ENCODE peak calls at places on chromosomes 3 and 15, in nine cellular contexts. O is stomach, Y is psoas muscle, I is tibial artery, U is heart right ventricle, F is endodermal cell, C is osteocyte, K is nephron progenitor cell, W is choroid plexus epithelial cell. E is an unnamed sample.

GRCh38 chr15:95459288-95459687 is 871.2 kb upstream of the NR2F2 start:
- DNase-seq in O (no peak), Y (no peak), I (no peak), U (no peak), F (no peak), C (no peak), K (no peak), W (peak), E (no peak)

GRCh38 chr3:12695112-12695511 is 31.2 kb upstream of the RAF1 start:
- DNase-seq in O (no peak), Y (no peak), I (no peak), U (no peak), F (no peak), C (no peak), K (no peak), W (no peak), E (no peak)

GRCh38 chr15:85030301-85031049 is 48.8 kb downstream of the PDE8A start:
- DNase-seq in O (no peak), Y (no peak), I (no peak), U (no peak), F (no peak), C (no peak), K (no peak), W (peak), E (peak)

GRCh38 chr3:71690222-71690821 is 34.9 kb downstream of the EIF4E3 start:
- DNase-seq in O (no peak), Y (no peak), I (no peak), U (no peak), F (no peak), C (no peak), K (no peak), W (peak), E (no peak)

GRCh38 chr3:152870027-152870426 is 35.1 kb downstream of the P2RY1 start:
- DNase-seq in O (no peak), Y (no peak), I (no peak), U (no peak), F (no peak), C (no peak), K (no peak), W (no peak), E (no peak)

GRCh38 chr15:58179206-58179605 is 41.0 kb downstream of the AQP9 start:
- DNase-seq in O (no peak), Y (no peak), I (no peak), U (no peak), F (no peak), C (no peak), K (no peak), W (no peak), E (no peak)

GRCh38 chr15:76994971-76995945 is at the start of gene PSTPIP1:
- DNase-seq in O (peak), Y (no peak), I (peak), U (peak), F (peak), C (no peak), K (no peak), W (no peak), E (peak)

GRCh38 chr3:171712168-171712938 is 97.9 kb downstream of the PLD1 start:
- DNase-seq in O (no peak), Y (no peak), I (no peak), U (no peak), F (no peak), C (no peak), K (no peak), W (peak), E (no peak)

GRCh38 chr3:127422663-127423375 is 135.0 kb upstream of the PRR20G start:
- DNase-seq in O (no peak), Y (no peak), I (peak), U (no peak), F (peak), C (peak), K (no peak), W (no peak), E (no peak)

GRCh38 chr3:108130705-108131104 is 39.9 kb upstream of the CD47 start:
- DNase-seq in O (no peak), Y (no peak), I (no peak), U (no peak), F (no peak), C (no peak), K (no peak), W (peak), E (no peak)

GRCh38 chr15:67135494-67135893 is 70.1 kb downstream of the SMAD3 start:
- DNase-seq in O (no peak), Y (no peak), I (peak), U (no peak), F (peak), C (no peak), K (no peak), W (peak), E (no peak)

GRCh38 chr3:120469440-120470415 is 18.9 kb upstream of the FSTL1 start:
- DNase-seq in O (no peak), Y (no peak), I (no peak), U (peak), F (peak), C (no peak), K (no peak), W (peak), E (no peak)

GRCh38 chr3:143234521-143234920 is 115.0 kb downstream of the CHST2 start:
- DNase-seq in O (no peak), Y (no peak), I (no peak), U (no peak), F (no peak), C (no peak), K (no peak), W (peak), E (no peak)

GRCh38 chr3:51819709-51820406 is 40.8 kb upstream of the IQCF6 start:
- DNase-seq in O (no peak), Y (no peak), I (no peak), U (no peak), F (peak), C (no peak), K (peak), W (no peak), E (peak)

GRCh38 chr3:57787867-57788623 is 31.9 kb downstream of the SLMAP start:
- DNase-seq in O (no peak), Y (no peak), I (no peak), U (no peak), F (no peak), C (no peak), K (no peak), W (peak), E (no peak)

GRCh38 chr3:47882338-47882737 is 79.4 kb downstream of the DHX30 start:
- DNase-seq in O (no peak), Y (no peak), I (no peak), U (no peak), F (no peak), C (no peak), K (no peak), W (no peak), E (no peak)
- TF ChIP-seq CTCF in O (no peak), Y (no peak), I (peak), U (peak), F (peak), C (peak), K (peak), W (no peak), E (no peak)

DNA sequence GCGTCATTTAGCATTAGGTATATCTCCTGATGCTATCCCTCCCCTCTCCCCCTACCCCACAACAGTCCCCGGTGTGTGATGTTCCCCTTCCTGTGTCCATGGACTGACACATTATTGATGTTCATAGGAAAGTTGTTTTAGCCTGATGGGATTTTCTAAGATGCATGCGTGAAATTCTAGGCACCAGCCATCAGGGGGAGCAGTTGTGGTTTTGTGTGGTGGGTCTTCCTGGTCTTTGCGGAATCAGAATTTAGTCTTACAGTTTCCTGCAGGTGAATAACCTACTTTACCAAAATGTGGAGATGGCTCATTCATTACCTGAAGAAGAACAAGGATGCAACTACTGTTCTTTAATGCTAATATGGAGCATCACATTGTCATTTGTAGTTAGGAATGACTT is 455.0 kb upstream of the THBS1 start:
- DNase-seq in O (no peak), Y (no peak), I (no peak), U (no peak), F (peak), C (no peak), K (peak), W (peak), E (peak)
- TF ChIP-seq CTCF in O (peak), Y (no peak), I (peak), U (peak), F (peak), C (peak), K (peak), W (peak), E (peak)

GRCh38 chr3:169558371-169558770 is 105.1 kb downstream of the MECOM start:
- DNase-seq in O (no peak), Y (no peak), I (no peak), U (no peak), F (no peak), C (no peak), K (no peak), W (no peak), E (no peak)

GRCh38 chr3:169564883-169565282 is 98.6 kb downstream of the MECOM start:
- DNase-seq in O (no peak), Y (no peak), I (no peak), U (no peak), F (no peak), C (no peak), K (no peak), W (no peak), E (no peak)

GRCh38 chr3:169563775-169564059 is 99.8 kb downstream of the MECOM start:
- DNase-seq in O (no peak), Y (no peak), I (no peak), U (no peak), F (no peak), C (no peak), K (no peak), W (no peak), E (no peak)

GRCh38 chr3:169562988-169563774 is 100.3 kb downstream of the MECOM start:
- DNase-seq in O (no peak), Y (no peak), I (no peak), U (no peak), F (no peak), C (no peak), K (no peak), W (no peak), E (no peak)
- TF ChIP-seq CTCF in O (no peak), Y (no peak), I (no peak), U (no peak), F (peak), C (peak), K (no peak), W (no peak), E (no peak)

GRCh38 chr3:48647714-48648113 is 12.5 kb upstream of the SLC26A6 start:
- DNase-seq in O (no peak), Y (no peak), I (no peak), U (no peak), F (no peak), C (no peak), K (no peak), W (no peak), E (no peak)
- TF ChIP-seq CTCF in O (no peak), Y (no peak), I (no peak), U (no peak), F (no peak), C (no peak), K (no peak), W (no peak), E (no peak)

GRCh38 chr3:42192334-42193200 is 73.4 kb downstream of the CCK start:
- DNase-seq in O (no peak), Y (no peak), I (no peak), U (no peak), F (no peak), C (no peak), K (no peak), W (peak), E (no peak)

GRCh38 chr3:42189746-42190145 is 76.2 kb downstream of the CCK start:
- DNase-seq in O (peak), Y (no peak), I (no peak), U (no peak), F (no peak), C (no peak), K (no peak), W (peak), E (no peak)

GRCh38 chr3:42189071-42189470 is 76.9 kb downstream of the CCK start:
- DNase-seq in O (no peak), Y (no peak), I (no peak), U (peak), F (no peak), C (no peak), K (no peak), W (no peak), E (no peak)

GRCh38 chr3:42190701-42191442 is 75.1 kb downstream of the CCK start:
- DNase-seq in O (peak), Y (no peak), I (no peak), U (no peak), F (peak), C (no peak), K (peak), W (peak), E (peak)

GRCh38 chr3:42191443-42191747 is 74.6 kb downstream of the CCK start:
- DNase-seq in O (no peak), Y (no peak), I (no peak), U (no peak), F (no peak), C (no peak), K (no peak), W (no peak), E (no peak)
- TF ChIP-seq CTCF in O (no peak), Y (peak), I (no peak), U (no peak), F (peak), C (peak), K (no peak), W (no peak), E (peak)